ENCODE peak calls at places on chromosomes 6 and 20, in four cellular contexts. X is GM12878, Y is K562, B is HepG2. M is an unnamed sample.

GRCh38 chr6:157063176-157063934 is 260.0 kb downstream of the TMEM242 start:
- DNase-seq in X (no peak), Y (no peak), B (no peak), M (no peak)

GRCh38 chr6:53862517-53863457 is 68.0 kb downstream of the LRRC1 start:
- DNase-seq in X (no peak), Y (no peak), B (no peak), M (no peak)

GRCh38 chr6:133764011-133764812 is 124.7 kb upstream of the TCF21 start:
- DNase-seq in X (no peak), Y (no peak), B (no peak), M (no peak)

GRCh38 chr6:110198561-110198960 is 18.3 kb downstream of the CDC40 start:
- DNase-seq in X (no peak), Y (no peak), B (no peak), M (no peak)

GRCh38 chr6:3447005-3447404 is 9.8 kb downstream of the SLC22A23 start:
- DNase-seq in X (no peak), Y (no peak), B (no peak), M (no peak)

GRCh38 chr6:126015869-126016268 is 29.5 kb downstream of the TRMT11 start:
- DNase-seq in X (no peak), Y (no peak), B (no peak), M (no peak)

GRCh38 chr6:33316603-33317417 is 734 bp downstream of the ZBTB22 start:
- DNase-seq in X (no peak), Y (no peak), B (no peak), M (no peak)

GRCh38 chr6:167407239-167408064 is 82.6 kb downstream of the TTLL2 start:
- DNase-seq in X (no peak), Y (no peak), B (peak), M (no peak)

GRCh38 chr20:57414867-57415592 is 23.8 kb downstream of the RBM38 start:
- DNase-seq in X (no peak), Y (peak), B (no peak), M (no peak)

GRCh38 chr20:63432577-63433061 is 39.8 kb downstream of the KCNQ2 start:
- DNase-seq in X (no peak), Y (peak), B (no peak), M (peak)

GRCh38 chr20:63433351-63433750 is 39.1 kb downstream of the KCNQ2 start:
- DNase-seq in X (no peak), Y (no peak), B (no peak), M (no peak)

GRCh38 chr20:63435552-63435951 is 36.9 kb downstream of the KCNQ2 start:
- DNase-seq in X (no peak), Y (no peak), B (no peak), M (no peak)

GRCh38 chr20:63433756-63434531 is 38.5 kb downstream of the KCNQ2 start:
- DNase-seq in X (no peak), Y (no peak), B (no peak), M (no peak)

DNA sequence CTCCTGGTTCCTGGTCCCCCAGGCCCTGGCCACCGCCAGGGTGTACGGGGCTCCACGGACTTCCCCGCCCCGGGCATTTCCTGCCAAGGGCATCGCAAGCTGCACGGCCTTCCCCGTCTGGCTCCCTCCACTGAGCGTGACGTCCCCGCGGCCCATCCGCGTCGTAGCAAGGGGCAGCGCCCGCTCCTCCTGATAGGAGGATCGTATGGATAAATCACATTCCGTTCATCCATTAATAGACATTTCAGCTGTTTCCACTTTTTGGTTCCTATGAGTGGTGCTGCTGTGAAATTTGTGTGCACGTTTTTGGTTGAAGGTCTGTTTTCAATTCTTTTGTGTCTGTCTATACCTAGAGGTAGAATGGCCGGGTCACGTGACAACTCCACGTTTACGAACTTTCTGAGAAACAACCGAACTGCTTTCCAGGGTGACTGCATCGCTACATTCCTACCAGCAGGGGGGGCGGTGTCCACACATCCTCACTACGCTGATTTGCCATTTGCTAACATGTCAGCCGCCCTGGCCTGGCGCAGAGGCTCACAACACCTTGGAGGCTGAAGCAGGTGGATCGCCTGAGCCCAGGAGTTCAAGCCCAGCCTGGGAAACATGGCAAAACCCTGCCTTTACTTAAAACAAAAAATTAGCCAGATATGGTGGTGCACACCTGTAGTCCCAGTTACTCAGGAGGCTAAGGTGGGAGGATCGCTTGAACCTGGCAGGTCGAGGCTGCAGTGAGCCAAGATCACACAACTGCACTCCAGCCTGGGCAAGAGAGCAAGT is 37.7 kb downstream of the KCNQ2 start:
- DNase-seq in X (peak), Y (peak), B (peak), M (peak)
- TF ChIP-seq TARDBP in X (no peak), Y (no peak), B (no peak), M (no peak)

DNA sequence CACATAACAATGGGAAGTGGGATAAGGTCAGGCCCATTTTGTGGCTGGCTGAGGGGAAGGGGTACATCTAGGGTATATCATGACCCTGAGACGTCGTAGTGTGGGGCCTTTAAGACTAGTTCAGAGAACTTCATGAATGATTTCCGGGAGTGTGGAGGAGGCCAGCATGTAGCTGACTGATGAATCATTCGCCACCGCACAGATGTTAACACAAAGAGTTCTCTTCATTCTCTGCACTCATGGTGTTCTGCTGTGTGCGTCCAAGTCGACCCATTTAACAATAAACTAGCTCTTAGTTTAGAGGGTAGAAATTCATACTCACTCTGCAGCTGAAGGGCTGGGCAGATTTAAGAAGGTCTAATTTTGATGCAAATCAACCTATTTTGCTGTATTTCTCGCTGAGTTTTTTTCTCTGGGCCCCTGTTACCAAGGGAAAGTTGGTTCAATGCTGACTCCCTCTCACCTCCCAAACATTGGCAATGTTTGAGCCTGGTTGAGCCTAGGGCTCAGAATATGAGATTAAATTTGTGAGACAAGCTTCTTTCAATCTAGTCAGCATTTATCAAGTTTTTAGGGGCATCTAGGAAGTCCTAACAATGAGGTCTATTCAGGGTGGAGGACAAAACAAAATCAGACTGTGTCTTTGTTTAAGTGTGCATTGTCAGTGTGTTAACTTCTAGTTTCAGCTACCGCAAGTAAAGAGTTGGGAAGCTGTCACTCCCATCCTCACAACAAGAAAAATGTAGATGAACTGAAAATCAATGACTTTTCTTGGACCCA is 106.8 kb upstream of the CBLN4 start:
- DNase-seq in X (no peak), Y (no peak), B (no peak), M (no peak)
- TF ChIP-seq TARDBP in X (no peak), Y (no peak), B (no peak), M (no peak)

GRCh38 chr6:14841901-14842421 is 403.9 kb upstream of the JARID2 start:
- DNase-seq in X (no peak), Y (no peak), B (no peak), M (no peak)
- TF ChIP-seq TARDBP in X (no peak), Y (no peak), B (no peak), M (no peak)

DNA sequence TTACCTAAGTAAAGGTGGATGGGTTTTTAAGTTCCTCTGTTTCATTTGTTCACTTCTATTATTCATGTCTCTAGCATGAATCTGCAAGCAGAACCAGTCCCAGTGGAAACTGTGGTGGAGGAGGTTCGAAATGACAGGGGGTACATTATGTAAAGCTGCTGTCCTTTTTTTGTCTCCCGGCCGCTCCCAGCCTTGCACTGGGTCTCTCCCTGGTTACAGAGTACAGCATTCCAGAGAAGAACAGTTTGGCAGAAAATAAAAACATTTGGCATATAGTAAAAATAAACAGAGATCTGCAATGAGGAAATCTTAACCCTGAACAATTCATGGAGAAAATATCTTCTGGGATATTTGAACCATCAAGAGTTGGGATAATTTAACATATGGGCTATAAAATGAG is 34.6 kb upstream of the TAGAP start:
- DNase-seq in X (no peak), Y (no peak), B (no peak), M (no peak)
- TF ChIP-seq TARDBP in X (no peak), Y (no peak), B (no peak), M (no peak)

M was measured in HEK293T.